ENCODE peak calls at places on chromosomes 6 and 20, in nine cellular contexts. One of them, this sample, is unnamed.

GRCh38 chr6:122494665-122495272 is 23.2 kb upstream of the SERINC1 start:
- DNase-seq in neural progenitor cell: no peak
- DNase-seq in GM03348: no peak
- DNase-seq in A549: no peak
- DNase-seq in PC-9: peak; percentile 40
- DNase-seq in left cardiac atrium: no peak
- DNase-seq in natural killer cell treated with Interleukin-12 subunit alpha and Interleukin-12 subunit beta and Interleukin-15 and Interleukin-18, amount 100 ng/mL, for 72 hours: no peak
- DNase-seq in RCC 7860: no peak
- DNase-seq in T-cell: no peak
- DNase-seq in this sample: no peak

GRCh38 chr6:162151050-162151658 is 576.4 kb downstream of the PRKN start:
- DNase-seq in left cardiac atrium: no peak
- DNase-seq in RCC 7860: peak; percentile 27
- DNase-seq in neural progenitor cell: no peak
- DNase-seq in natural killer cell treated with Interleukin-12 subunit alpha and Interleukin-12 subunit beta and Interleukin-15 and Interleukin-18, amount 100 ng/mL, for 72 hours: no peak
- DNase-seq in A549: no peak
- DNase-seq in PC-9: no peak
- DNase-seq in GM03348: peak; percentile 45
- DNase-seq in T-cell: no peak
- DNase-seq in this sample: peak; percentile 5

GRCh38 chr20:9359561-9360308 is 154.7 kb upstream of the LAMP5 start:
- DNase-seq in RCC 7860: peak; percentile 36
- DNase-seq in GM03348: peak; percentile 74
- DNase-seq in neural progenitor cell: peak; percentile 60
- DNase-seq in A549: peak; percentile 60
- DNase-seq in natural killer cell treated with Interleukin-12 subunit alpha and Interleukin-12 subunit beta and Interleukin-15 and Interleukin-18, amount 100 ng/mL, for 72 hours: no peak
- DNase-seq in PC-9: peak; percentile 37
- DNase-seq in T-cell: no peak
- DNase-seq in left cardiac atrium: peak; percentile 33
- DNase-seq in this sample: peak; percentile 42

GRCh38 chr6:80638222-80639055 is 532.0 kb downstream of the BCKDHB start:
- DNase-seq in A549: peak; percentile 21
- DNase-seq in neural progenitor cell: no peak
- DNase-seq in left cardiac atrium: peak; percentile 32
- DNase-seq in natural killer cell treated with Interleukin-12 subunit alpha and Interleukin-12 subunit beta and Interleukin-15 and Interleukin-18, amount 100 ng/mL, for 72 hours: no peak
- DNase-seq in GM03348: peak; percentile 41
- DNase-seq in RCC 7860: peak; percentile 79
- DNase-seq in T-cell: no peak
- DNase-seq in PC-9: peak; percentile 62
- DNase-seq in this sample: peak; percentile 71

GRCh38 chr6:107987805-107988204 is 29.8 kb upstream of the SEC63 start:
- DNase-seq in PC-9: no peak
- DNase-seq in left cardiac atrium: no peak
- DNase-seq in T-cell: no peak
- DNase-seq in neural progenitor cell: no peak
- DNase-seq in RCC 7860: no peak
- DNase-seq in natural killer cell treated with Interleukin-12 subunit alpha and Interleukin-12 subunit beta and Interleukin-15 and Interleukin-18, amount 100 ng/mL, for 72 hours: no peak
- DNase-seq in A549: no peak
- DNase-seq in GM03348: no peak
- DNase-seq in this sample: peak; percentile 83

GRCh38 chr6:43570876-43571441 is 4.9 kb downstream of the XPO5 start:
- DNase-seq in neural progenitor cell: no peak
- DNase-seq in left cardiac atrium: no peak
- DNase-seq in natural killer cell treated with Interleukin-12 subunit alpha and Interleukin-12 subunit beta and Interleukin-15 and Interleukin-18, amount 100 ng/mL, for 72 hours: no peak
- DNase-seq in T-cell: no peak
- DNase-seq in PC-9: no peak
- DNase-seq in A549: no peak
- DNase-seq in GM03348: no peak
- DNase-seq in RCC 7860: peak; percentile 59
- DNase-seq in this sample: peak; percentile 65

GRCh38 chr6:100343678-100344077 is 121.0 kb downstream of the SIM1 start:
- DNase-seq in PC-9: no peak
- DNase-seq in GM03348: peak; percentile 15
- DNase-seq in RCC 7860: no peak
- DNase-seq in natural killer cell treated with Interleukin-12 subunit alpha and Interleukin-12 subunit beta and Interleukin-15 and Interleukin-18, amount 100 ng/mL, for 72 hours: no peak
- DNase-seq in neural progenitor cell: no peak
- DNase-seq in T-cell: no peak
- DNase-seq in A549: no peak
- DNase-seq in left cardiac atrium: no peak
- DNase-seq in this sample: no peak

GRCh38 chr6:158284340-158285210 is 27.7 kb upstream of the TULP4 start:
- DNase-seq in A549: peak; percentile 61
- DNase-seq in GM03348: peak; percentile 77
- DNase-seq in natural killer cell treated with Interleukin-12 subunit alpha and Interleukin-12 subunit beta and Interleukin-15 and Interleukin-18, amount 100 ng/mL, for 72 hours: no peak
- DNase-seq in T-cell: peak; percentile 7
- DNase-seq in RCC 7860: no peak
- DNase-seq in neural progenitor cell: peak; percentile 54
- DNase-seq in left cardiac atrium: no peak
- DNase-seq in PC-9: no peak
- DNase-seq in this sample: no peak

GRCh38 chr20:37396520-37397075 is 50.7 kb downstream of the SRC start:
- DNase-seq in RCC 7860: no peak
- DNase-seq in GM03348: no peak
- DNase-seq in A549: no peak
- DNase-seq in PC-9: no peak
- DNase-seq in T-cell: no peak
- DNase-seq in left cardiac atrium: no peak
- DNase-seq in natural killer cell treated with Interleukin-12 subunit alpha and Interleukin-12 subunit beta and Interleukin-15 and Interleukin-18, amount 100 ng/mL, for 72 hours: no peak
- DNase-seq in neural progenitor cell: peak; percentile 96
- DNase-seq in this sample: no peak

GRCh38 chr20:43744966-43745733 is 18.3 kb upstream of the GTSF1L start:
- DNase-seq in GM03348: no peak
- DNase-seq in left cardiac atrium: no peak
- DNase-seq in A549: no peak
- DNase-seq in RCC 7860: no peak
- DNase-seq in neural progenitor cell: peak; percentile 36
- DNase-seq in natural killer cell treated with Interleukin-12 subunit alpha and Interleukin-12 subunit beta and Interleukin-15 and Interleukin-18, amount 100 ng/mL, for 72 hours: no peak
- DNase-seq in PC-9: no peak
- DNase-seq in T-cell: no peak
- DNase-seq in this sample: no peak

GRCh38 chr6:158072083-158072721 is 90.5 kb downstream of the SYNJ2 start:
- DNase-seq in natural killer cell treated with Interleukin-12 subunit alpha and Interleukin-12 subunit beta and Interleukin-15 and Interleukin-18, amount 100 ng/mL, for 72 hours: peak; percentile 62
- DNase-seq in T-cell: peak; percentile 57
- DNase-seq in GM03348: peak; percentile 86
- DNase-seq in neural progenitor cell: peak; percentile 76
- DNase-seq in left cardiac atrium: peak; percentile 78
- DNase-seq in RCC 7860: peak; percentile 58
- DNase-seq in PC-9: peak; percentile 46
- DNase-seq in A549: peak; percentile 58
- DNase-seq in this sample: peak; percentile 86

GRCh38 chr6:139150915-139151314 is 16.0 kb downstream of the HECA start:
- DNase-seq in GM03348: no peak
- DNase-seq in RCC 7860: no peak
- DNase-seq in T-cell: no peak
- DNase-seq in left cardiac atrium: no peak
- DNase-seq in neural progenitor cell: peak; percentile 39
- DNase-seq in A549: no peak
- DNase-seq in PC-9: no peak
- DNase-seq in natural killer cell treated with Interleukin-12 subunit alpha and Interleukin-12 subunit beta and Interleukin-15 and Interleukin-18, amount 100 ng/mL, for 72 hours: no peak
- DNase-seq in this sample: no peak

GRCh38 chr6:16511048-16511660 is 250.1 kb downstream of the ATXN1 start:
- DNase-seq in left cardiac atrium: no peak
- DNase-seq in A549: peak; percentile 12
- DNase-seq in GM03348: peak; percentile 61
- DNase-seq in T-cell: no peak
- DNase-seq in natural killer cell treated with Interleukin-12 subunit alpha and Interleukin-12 subunit beta and Interleukin-15 and Interleukin-18, amount 100 ng/mL, for 72 hours: no peak
- DNase-seq in neural progenitor cell: peak; percentile 57
- DNase-seq in RCC 7860: peak; percentile 17
- DNase-seq in PC-9: no peak
- DNase-seq in this sample: no peak

GRCh38 chr20:62984666-62985065 is 22.1 kb downstream of the BHLHE23 start:
- DNase-seq in GM03348: no peak
- DNase-seq in left cardiac atrium: no peak
- DNase-seq in PC-9: no peak
- DNase-seq in neural progenitor cell: no peak
- DNase-seq in natural killer cell treated with Interleukin-12 subunit alpha and Interleukin-12 subunit beta and Interleukin-15 and Interleukin-18, amount 100 ng/mL, for 72 hours: no peak
- DNase-seq in T-cell: no peak
- DNase-seq in RCC 7860: no peak
- DNase-seq in A549: no peak
- DNase-seq in this sample: no peak

GRCh38 chr20:36061754-36062153 is 92.8 kb upstream of the EPB41L1 start:
- DNase-seq in GM03348: no peak
- DNase-seq in A549: no peak
- DNase-seq in left cardiac atrium: peak; percentile 42
- DNase-seq in natural killer cell treated with Interleukin-12 subunit alpha and Interleukin-12 subunit beta and Interleukin-15 and Interleukin-18, amount 100 ng/mL, for 72 hours: no peak
- DNase-seq in T-cell: no peak
- DNase-seq in RCC 7860: no peak
- DNase-seq in PC-9: no peak
- DNase-seq in neural progenitor cell: no peak
- DNase-seq in this sample: no peak

GRCh38 chr20:59835448-59836395 is 97.7 kb downstream of the SYCP2 start:
- DNase-seq in natural killer cell treated with Interleukin-12 subunit alpha and Interleukin-12 subunit beta and Interleukin-15 and Interleukin-18, amount 100 ng/mL, for 72 hours: no peak
- DNase-seq in RCC 7860: no peak
- DNase-seq in T-cell: no peak
- DNase-seq in neural progenitor cell: peak; percentile 86
- DNase-seq in GM03348: peak; percentile 62
- DNase-seq in left cardiac atrium: peak; percentile 57
- DNase-seq in PC-9: no peak
- DNase-seq in A549: no peak
- DNase-seq in this sample: no peak

GRCh38 chr6:110654096-110654820 is 161.0 kb downstream of the CDK19 start:
- DNase-seq in neural progenitor cell: no peak
- DNase-seq in PC-9: no peak
- DNase-seq in natural killer cell treated with Interleukin-12 subunit alpha and Interleukin-12 subunit beta and Interleukin-15 and Interleukin-18, amount 100 ng/mL, for 72 hours: no peak
- DNase-seq in GM03348: no peak
- DNase-seq in RCC 7860: no peak
- DNase-seq in A549: peak; percentile 4
- DNase-seq in T-cell: no peak
- DNase-seq in left cardiac atrium: no peak
- DNase-seq in this sample: no peak

GRCh38 chr20:23245553-23246128 is 105.0 kb upstream of the NXT1 start:
- DNase-seq in RCC 7860: no peak
- DNase-seq in natural killer cell treated with Interleukin-12 subunit alpha and Interleukin-12 subunit beta and Interleukin-15 and Interleukin-18, amount 100 ng/mL, for 72 hours: no peak
- DNase-seq in GM03348: no peak
- DNase-seq in left cardiac atrium: peak; percentile 77
- DNase-seq in neural progenitor cell: peak; percentile 59
- DNase-seq in T-cell: no peak
- DNase-seq in PC-9: peak; percentile 15
- DNase-seq in A549: peak; percentile 75
- DNase-seq in this sample: no peak

GRCh38 chr6:114290864-114291263 is 52.0 kb downstream of the HS3ST5 start:
- DNase-seq in neural progenitor cell: no peak
- DNase-seq in natural killer cell treated with Interleukin-12 subunit alpha and Interleukin-12 subunit beta and Interleukin-15 and Interleukin-18, amount 100 ng/mL, for 72 hours: no peak
- DNase-seq in left cardiac atrium: no peak
- DNase-seq in RCC 7860: no peak
- DNase-seq in GM03348: no peak
- DNase-seq in T-cell: no peak
- DNase-seq in PC-9: no peak
- DNase-seq in A549: no peak
- DNase-seq in this sample: no peak

GRCh38 chr6:47335456-47335855 is 25.8 kb upstream of the TNFRSF21 start:
- DNase-seq in RCC 7860: no peak
- DNase-seq in natural killer cell treated with Interleukin-12 subunit alpha and Interleukin-12 subunit beta and Interleukin-15 and Interleukin-18, amount 100 ng/mL, for 72 hours: no peak
- DNase-seq in PC-9: no peak
- DNase-seq in A549: no peak
- DNase-seq in left cardiac atrium: no peak
- DNase-seq in GM03348: no peak
- DNase-seq in neural progenitor cell: no peak
- DNase-seq in T-cell: no peak
- DNase-seq in this sample: no peak

GRCh38 chr6:106745824-106746610 is 116.6 kb downstream of the QRSL1 start:
- DNase-seq in neural progenitor cell: no peak
- DNase-seq in A549: peak; percentile 21
- DNase-seq in natural killer cell treated with Interleukin-12 subunit alpha and Interleukin-12 subunit beta and Interleukin-15 and Interleukin-18, amount 100 ng/mL, for 72 hours: no peak
- DNase-seq in T-cell: no peak
- DNase-seq in left cardiac atrium: no peak
- DNase-seq in RCC 7860: no peak
- DNase-seq in PC-9: peak; percentile 65
- DNase-seq in GM03348: no peak
- DNase-seq in this sample: peak; percentile 85

GRCh38 chr6:129849456-129849855 is 11.7 kb downstream of the TMEM244 start:
- DNase-seq in left cardiac atrium: no peak
- DNase-seq in GM03348: peak; percentile 9
- DNase-seq in neural progenitor cell: no peak
- DNase-seq in RCC 7860: no peak
- DNase-seq in T-cell: no peak
- DNase-seq in PC-9: no peak
- DNase-seq in natural killer cell treated with Interleukin-12 subunit alpha and Interleukin-12 subunit beta and Interleukin-15 and Interleukin-18, amount 100 ng/mL, for 72 hours: no peak
- DNase-seq in A549: no peak
- DNase-seq in this sample: no peak

GRCh38 chr6:17932362-17932852 is 55.0 kb downstream of the KIF13A start:
- DNase-seq in PC-9: peak; percentile 63
- DNase-seq in GM03348: peak; percentile 81
- DNase-seq in neural progenitor cell: no peak
- DNase-seq in natural killer cell treated with Interleukin-12 subunit alpha and Interleukin-12 subunit beta and Interleukin-15 and Interleukin-18, amount 100 ng/mL, for 72 hours: peak; percentile 63
- DNase-seq in T-cell: no peak
- DNase-seq in RCC 7860: peak; percentile 50
- DNase-seq in left cardiac atrium: peak; percentile 60
- DNase-seq in A549: no peak
- DNase-seq in this sample: peak; percentile 12

GRCh38 chr20:44768256-44768655 is 22.6 kb downstream of the KCNK15 start:
- DNase-seq in PC-9: no peak
- DNase-seq in left cardiac atrium: no peak
- DNase-seq in A549: no peak
- DNase-seq in GM03348: no peak
- DNase-seq in natural killer cell treated with Interleukin-12 subunit alpha and Interleukin-12 subunit beta and Interleukin-15 and Interleukin-18, amount 100 ng/mL, for 72 hours: no peak
- DNase-seq in neural progenitor cell: no peak
- DNase-seq in RCC 7860: no peak
- DNase-seq in T-cell: no peak
- DNase-seq in this sample: no peak

GRCh38 chr20:35463455-35464300 is 8.3 kb downstream of the CEP250 start:
- DNase-seq in natural killer cell treated with Interleukin-12 subunit alpha and Interleukin-12 subunit beta and Interleukin-15 and Interleukin-18, amount 100 ng/mL, for 72 hours: no peak
- DNase-seq in PC-9: peak; percentile 60
- DNase-seq in T-cell: peak; percentile 48
- DNase-seq in neural progenitor cell: peak; percentile 83
- DNase-seq in left cardiac atrium: peak; percentile 32
- DNase-seq in A549: peak; percentile 74
- DNase-seq in GM03348: peak; percentile 79
- DNase-seq in RCC 7860: peak; percentile 57
- DNase-seq in this sample: peak; percentile 53

GRCh38 chr6:13575377-13575775 is 975 bp downstream of the SIRT5 start:
- DNase-seq in PC-9: no peak
- DNase-seq in neural progenitor cell: no peak
- DNase-seq in GM03348: no peak
- DNase-seq in T-cell: peak; percentile 62
- DNase-seq in RCC 7860: no peak
- DNase-seq in left cardiac atrium: no peak
- DNase-seq in natural killer cell treated with Interleukin-12 subunit alpha and Interleukin-12 subunit beta and Interleukin-15 and Interleukin-18, amount 100 ng/mL, for 72 hours: no peak
- DNase-seq in A549: no peak
- DNase-seq in this sample: no peak

GRCh38 chr6:113246186-113246585 is 611.0 kb upstream of the MARCKS start:
- DNase-seq in GM03348: no peak
- DNase-seq in natural killer cell treated with Interleukin-12 subunit alpha and Interleukin-12 subunit beta and Interleukin-15 and Interleukin-18, amount 100 ng/mL, for 72 hours: no peak
- DNase-seq in A549: no peak
- DNase-seq in T-cell: no peak
- DNase-seq in left cardiac atrium: no peak
- DNase-seq in neural progenitor cell: no peak
- DNase-seq in PC-9: no peak
- DNase-seq in RCC 7860: no peak
- DNase-seq in this sample: no peak

GRCh38 chr20:56422131-56422823 is 10.2 kb downstream of the CASS4 start:
- DNase-seq in T-cell: no peak
- DNase-seq in neural progenitor cell: no peak
- DNase-seq in A549: peak; percentile 24
- DNase-seq in GM03348: peak; percentile 69
- DNase-seq in natural killer cell treated with Interleukin-12 subunit alpha and Interleukin-12 subunit beta and Interleukin-15 and Interleukin-18, amount 100 ng/mL, for 72 hours: no peak
- DNase-seq in left cardiac atrium: no peak
- DNase-seq in RCC 7860: peak; percentile 83
- DNase-seq in PC-9: peak; percentile 35
- DNase-seq in this sample: peak; percentile 18

GRCh38 chr6:89351632-89352328 is 742 bp downstream of the UBE2J1 start:
- DNase-seq in T-cell: no peak
- DNase-seq in PC-9: no peak
- DNase-seq in A549: peak; percentile 28
- DNase-seq in neural progenitor cell: no peak
- DNase-seq in left cardiac atrium: no peak
- DNase-seq in RCC 7860: no peak
- DNase-seq in natural killer cell treated with Interleukin-12 subunit alpha and Interleukin-12 subunit beta and Interleukin-15 and Interleukin-18, amount 100 ng/mL, for 72 hours: no peak
- DNase-seq in GM03348: no peak
- DNase-seq in this sample: peak; percentile 11

GRCh38 chr6:24891004-24891403 is 44.8 kb downstream of the RIPOR2 start:
- DNase-seq in natural killer cell treated with Interleukin-12 subunit alpha and Interleukin-12 subunit beta and Interleukin-15 and Interleukin-18, amount 100 ng/mL, for 72 hours: no peak
- DNase-seq in T-cell: no peak
- DNase-seq in neural progenitor cell: no peak
- DNase-seq in GM03348: no peak
- DNase-seq in left cardiac atrium: no peak
- DNase-seq in A549: no peak
- DNase-seq in RCC 7860: no peak
- DNase-seq in PC-9: no peak
- DNase-seq in this sample: no peak

GRCh38 chr20:59526242-59527225 is 77.8 kb upstream of the PHACTR3 start:
- DNase-seq in neural progenitor cell: peak; percentile 47
- DNase-seq in natural killer cell treated with Interleukin-12 subunit alpha and Interleukin-12 subunit beta and Interleukin-15 and Interleukin-18, amount 100 ng/mL, for 72 hours: no peak
- DNase-seq in RCC 7860: no peak
- DNase-seq in A549: peak; percentile 22
- DNase-seq in T-cell: no peak
- DNase-seq in GM03348: no peak
- DNase-seq in PC-9: no peak
- DNase-seq in left cardiac atrium: no peak
- DNase-seq in this sample: no peak

This sample was measured in trophoblast cell.